ENCODE peak calls at places on chromosomes 1 and 21, in four cellular contexts. W is K562, F is GM12878, O is HepG2. U is an unnamed sample.

GRCh38 chr1:227002531-227003049 is 62.5 kb downstream of the COQ8A start:
- DNase-seq in F (no peak), W (no peak), O (no peak), U (no peak)

GRCh38 chr1:29698033-29698432 is 461.7 kb downstream of the PTPRU start:
- DNase-seq in O (peak), W (peak), F (no peak), U (peak)

GRCh38 chr1:235270625-235271024 is 57.4 kb downstream of the ARID4B start:
- DNase-seq in F (no peak), W (no peak), O (no peak), U (no peak)

GRCh38 chr21:25039461-25040380 is 567.6 kb downstream of the MRPL39 start:
- DNase-seq in W (no peak), F (peak), O (no peak), U (no peak)

GRCh38 chr1:85935234-85935633 is 221.3 kb downstream of the COL24A1 start:
- DNase-seq in W (no peak), O (no peak), F (no peak), U (no peak)

GRCh38 chr1:66769512-66770229 is 17.4 kb downstream of the DYNLT5 start:
- DNase-seq in F (no peak), W (no peak), O (no peak), U (no peak)

GRCh38 chr1:188904201-188904600 is 1573.5 kb downstream of the BRINP3 start:
- DNase-seq in F (no peak), O (no peak), W (no peak), U (no peak)

GRCh38 chr1:162631546-162632233 is 574 bp upstream of the DDR2 start:
- DNase-seq in F (no peak), O (no peak), W (peak), U (no peak)

GRCh38 chr1:162756523-162756922 is 34.0 kb upstream of the HSD17B7 start:
- DNase-seq in O (no peak), W (no peak), F (no peak), U (no peak)

GRCh38 chr1:162248854-162249535 is 127.7 kb downstream of the SPATA46 start:
- DNase-seq in O (no peak), W (no peak), F (no peak), U (peak)

GRCh38 chr1:23167353-23168078 is 1.1 kb downstream of the LUZP1 start:
- DNase-seq in W (peak), O (peak), F (no peak), U (no peak)

GRCh38 chr1:113677250-113678158 is 81.8 kb downstream of the PHTF1 start:
- DNase-seq in O (peak), F (no peak), W (peak), U (no peak)

GRCh38 chr21:44521928-44522752 is 17.9 kb downstream of the KRTAP10-1 start:
- DNase-seq in F (no peak), W (no peak), O (no peak), U (no peak)

GRCh38 chr1:76257823-76258222 is 183.3 kb downstream of the ST6GALNAC3 start:
- DNase-seq in W (no peak), F (no peak), O (no peak), U (no peak)

GRCh38 chr1:81812712-81813111 is 12.0 kb downstream of the ADGRL2 start:
- DNase-seq in O (no peak), W (no peak), F (no peak), U (no peak)
- TF ChIP-seq CREB1 in O (no peak), W (no peak), F (no peak), U (no peak)

GRCh38 chr1:43453442-43454269 is at the start of gene HYI:
- DNase-seq in W (peak), F (peak), O (no peak), U (peak)
- TF ChIP-seq POLR2A in W (peak), F (peak), O (no peak), U (peak)

GRCh38 chr1:28359592-28360239 is 9.8 kb upstream of the PHACTR4 start:
- DNase-seq in W (peak), O (peak), F (no peak), U (peak)

GRCh38 chr1:28365864-28366263 is 3.7 kb upstream of the PHACTR4 start:
- DNase-seq in O (no peak), F (no peak), W (no peak), U (no peak)

GRCh38 chr1:28369518-28370219 is at the start of gene PHACTR4:
- DNase-seq in O (peak), F (peak), W (peak), U (peak)

GRCh38 chr1:28369225-28369517 is 369 bp upstream of the PHACTR4 start:
- DNase-seq in F (no peak), O (no peak), W (no peak), U (no peak)

DNA sequence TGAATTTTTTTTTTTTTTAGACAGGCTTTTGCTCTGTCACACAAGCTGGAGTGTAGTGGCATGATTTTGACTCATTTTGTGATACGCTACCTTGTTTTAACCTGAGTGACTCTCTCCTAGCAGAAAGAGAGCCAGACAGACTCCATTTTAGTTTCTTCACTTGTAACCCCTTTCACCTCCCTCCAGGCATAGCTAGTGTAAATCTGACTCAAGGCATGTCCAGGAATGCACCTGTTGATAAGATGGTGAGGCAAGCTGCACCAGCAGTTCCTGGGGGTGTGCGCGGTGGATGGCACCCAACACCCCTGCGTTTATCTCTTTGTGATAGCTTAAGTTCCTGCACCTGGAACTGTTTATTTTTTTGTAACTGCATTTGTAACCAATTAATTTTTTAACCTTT is 4.7 kb upstream of the PHACTR4 start:
- DNase-seq in O (no peak), F (no peak), W (no peak), U (no peak)
- TF ChIP-seq CREB1 in O (no peak), F (no peak), W (no peak), U (no peak)

GRCh38 chr1:208219659-208220282 is 24.4 kb downstream of the PLXNA2 start:
- DNase-seq in O (no peak), F (no peak), W (peak), U (no peak)
- TF ChIP-seq POLR2A in O (no peak), F (no peak), W (peak), U (no peak)

GRCh38 chr1:184210048-184210447 is 158.5 kb downstream of the TSEN15 start:
- DNase-seq in F (no peak), O (no peak), W (no peak), U (no peak)
- TF ChIP-seq CREB1 in F (no peak), O (no peak), W (no peak), U (no peak)

GRCh38 chr1:241641748-241642592 is 1.8 kb upstream of the CHML start:
- DNase-seq in W (no peak), F (no peak), O (peak), U (no peak)

GRCh38 chr1:241640867-241641542 is 836 bp upstream of the CHML start:
- DNase-seq in F (no peak), W (no peak), O (peak), U (no peak)

GRCh38 chr1:241644259-241644658 is 4.1 kb upstream of the CHML start:
- DNase-seq in F (no peak), W (no peak), O (no peak), U (no peak)

GRCh38 chr1:241640149-241640866 is at the start of the genes CHML and OPN3:
- DNase-seq in W (peak), O (peak), F (no peak), U (peak)

DNA sequence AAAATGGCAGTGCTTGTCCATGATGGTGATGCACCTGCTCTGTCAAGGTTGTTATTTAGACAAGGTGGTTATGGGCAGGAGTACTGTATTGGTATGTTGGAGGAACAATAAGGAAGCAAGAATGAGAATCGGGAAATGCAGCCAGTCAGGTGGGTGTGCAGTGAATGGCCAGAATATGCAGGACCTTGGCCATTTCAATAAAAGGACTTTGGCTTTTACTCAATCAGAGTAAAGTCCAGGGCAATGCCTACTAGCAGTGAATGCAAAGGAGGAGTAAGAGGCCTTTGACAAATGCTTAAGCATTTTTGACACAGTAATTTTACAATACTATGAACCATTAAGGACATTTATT is 2.4 kb upstream of the CHML start:
- DNase-seq in O (no peak), W (no peak), F (no peak), U (no peak)
- TF ChIP-seq POLR2A in O (no peak), W (no peak), F (no peak), U (no peak)

GRCh38 chr1:150012611-150013010 is 2.1 kb upstream of the OTUD7B start:
- DNase-seq in W (no peak), F (no peak), O (no peak), U (no peak)

GRCh38 chr1:150010388-150011115 is at the start of gene OTUD7B:
- DNase-seq in F (no peak), W (peak), O (peak), U (peak)

GRCh38 chr1:150006881-150007401 is 3.6 kb downstream of the OTUD7B start:
- DNase-seq in W (peak), F (no peak), O (no peak), U (no peak)

GRCh38 chr1:150008699-150009098 is 1.8 kb downstream of the OTUD7B start:
- DNase-seq in W (no peak), F (no peak), O (peak), U (no peak)

DNA sequence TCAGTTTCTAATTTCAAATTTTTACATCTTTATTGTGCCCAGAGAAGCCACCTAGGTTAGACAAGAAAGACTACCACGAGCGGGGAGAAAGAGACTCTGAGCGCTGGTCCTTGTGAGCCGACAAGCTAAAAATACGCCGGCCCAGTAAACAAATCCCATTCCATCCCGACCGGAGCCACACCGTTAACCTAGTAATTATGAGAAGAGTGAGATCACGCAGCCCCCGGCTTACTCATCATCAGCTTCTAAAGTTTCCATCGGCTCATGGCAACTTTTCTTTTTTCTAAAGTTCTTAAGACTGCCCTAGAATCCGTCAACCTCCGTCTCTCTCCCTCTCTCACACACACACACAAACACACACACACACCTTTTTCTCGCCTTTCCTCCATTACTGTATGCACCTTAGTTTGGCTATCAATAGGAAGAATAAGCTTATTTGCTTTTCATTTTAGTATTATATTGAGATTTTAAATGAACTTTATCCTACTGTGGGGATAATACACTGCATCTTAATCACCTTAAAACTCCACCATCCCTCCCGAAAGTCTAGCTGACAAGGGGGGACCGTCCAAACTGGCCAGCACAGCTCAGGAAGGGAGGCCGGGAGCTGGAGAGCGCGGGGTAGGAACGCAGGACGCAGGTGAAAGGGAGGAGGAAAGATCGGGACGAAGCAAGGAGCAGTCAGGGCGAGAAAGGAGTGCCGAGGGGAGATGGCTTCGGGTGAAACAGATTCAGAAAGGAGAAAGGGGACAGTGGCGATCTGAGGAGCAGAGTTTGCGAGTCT is 730 bp downstream of the OTUD7B start:
- DNase-seq in W (peak), F (no peak), O (peak), U (no peak)
- TF ChIP-seq CREB1 in W (no peak), F (peak), O (no peak), U (no peak)

GRCh38 chr1:153727463-153728304 is at the start of gene INTS3:
- DNase-seq in F (peak), O (peak), W (peak), U (peak)
- TF ChIP-seq POLR2A in F (peak), O (peak), W (peak), U (peak)

U was measured in H1.